ENCODE peak calls at places on chromosomes 5 and 9, in four cellular contexts. A, N, F and W are unnamed samples.

GRCh38 chr5:169429044-169429443 is 128.1 kb upstream of the SLIT3 start:
- DNase-seq in A (no peak), N (no peak), F (no peak), W (no peak)

GRCh38 chr5:129244478-129244877 is 149.9 kb downstream of the ISOC1 start:
- DNase-seq in A (no peak), N (no peak), F (no peak), W (no peak)

GRCh38 chr9:76895186-76895585 is 10.7 kb downstream of the PRUNE2 start:
- DNase-seq in A (no peak), N (no peak), F (no peak), W (no peak)

GRCh38 chr5:112366987-112367386 is 52.1 kb downstream of the EPB41L4A start:
- DNase-seq in A (peak; percentile 43), N (peak; percentile 26), F (peak; percentile 20), W (no peak)

GRCh38 chr5:93164690-93165089 is 416.3 kb downstream of the NR2F1-AS1 start:
- DNase-seq in A (no peak), N (peak; percentile 87), F (no peak), W (peak; percentile 75)

GRCh38 chr5:133440467-133441115 is 171.8 kb downstream of the FSTL4 start:
- DNase-seq in A (no peak), N (no peak), F (no peak), W (no peak)

GRCh38 chr9:93062364-93062763 is 3.9 kb downstream of the SUSD3 start:
- DNase-seq in A (no peak), N (no peak), F (no peak), W (no peak)

GRCh38 chr9:87682085-87682484 is 43.8 kb upstream of the CTSL start:
- DNase-seq in A (no peak), N (no peak), F (no peak), W (no peak)

GRCh38 chr9:83167126-83167525 is 104.2 kb upstream of the RASEF start:
- DNase-seq in A (no peak), N (no peak), F (no peak), W (no peak)

GRCh38 chr9:130453487-130453886 is 8.7 kb downstream of the ASS1 start:
- DNase-seq in A (peak; percentile 50), N (no peak), F (peak; percentile 61), W (no peak)

GRCh38 chr5:126676195-126676624 is 75.5 kb downstream of the PHAX start:
- DNase-seq in A (peak; percentile 88), N (peak; percentile 60), F (peak; percentile 66), W (peak; percentile 64)

GRCh38 chr5:91307023-91307422 is 76.1 kb downstream of the ARRDC3 start:
- DNase-seq in A (no peak), N (no peak), F (no peak), W (no peak)
- TF ChIP-seq TCF7L2 in A (no peak), N (no peak), F (no peak), W (no peak)

GRCh38 chr5:125576823-125577222 is 830.4 kb upstream of the ZNF608 start:
- DNase-seq in A (no peak), N (no peak), F (no peak), W (no peak)

GRCh38 chr5:125578551-125578950 is 832.1 kb upstream of the ZNF608 start:
- DNase-seq in A (no peak), N (no peak), F (no peak), W (no peak)

DNA sequence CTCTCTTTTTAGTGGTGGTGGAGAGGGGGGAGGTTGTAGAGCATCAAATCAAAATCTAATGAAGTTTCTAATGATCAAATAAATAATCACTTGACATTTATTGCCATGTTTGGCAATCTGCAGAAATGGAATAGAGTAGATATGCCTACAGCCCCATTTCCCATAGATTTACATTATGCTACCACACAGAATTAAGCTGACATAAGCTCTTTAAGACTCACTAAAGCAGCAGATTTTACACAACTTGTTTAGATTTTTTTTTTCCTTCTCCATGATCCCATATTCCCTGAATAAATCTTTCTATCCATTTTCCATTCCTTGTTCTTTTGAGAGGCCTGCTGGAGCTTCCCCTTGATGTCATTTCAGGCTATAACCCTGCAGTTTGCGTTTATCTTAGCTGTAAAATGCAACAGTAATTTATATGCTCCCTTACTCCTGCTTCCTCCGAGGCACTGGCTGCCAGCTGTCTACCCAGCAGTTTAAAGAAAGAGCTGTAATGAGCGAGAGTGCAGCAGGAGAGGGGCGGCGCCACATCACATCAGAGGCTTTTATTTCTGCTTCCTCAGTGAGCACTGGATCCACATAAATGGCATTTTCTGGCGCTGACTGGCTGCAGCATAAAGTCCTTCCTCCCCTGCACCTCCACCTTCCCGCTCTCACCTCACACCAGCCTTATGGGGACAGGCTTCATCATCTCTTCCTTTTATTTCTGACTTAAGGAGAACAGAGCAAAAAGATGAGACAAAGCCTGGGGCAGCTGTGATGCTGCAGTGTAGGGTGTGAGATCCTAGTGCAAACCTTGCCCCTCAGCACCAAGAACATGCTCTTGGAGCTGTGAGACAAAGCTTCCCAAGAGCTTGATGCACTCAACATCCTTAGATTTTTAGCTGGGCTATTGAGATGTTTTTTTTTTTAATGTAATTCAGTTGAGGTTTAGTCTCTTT is 829.4 kb upstream of the ZNF608 start:
- DNase-seq in A (no peak), N (no peak), F (no peak), W (no peak)
- TF ChIP-seq TCF7L2 in A (no peak), N (no peak), F (no peak), W (peak; percentile 78)

GRCh38 chr5:96247097-96247675 is 185.9 kb downstream of the PCSK1 start:
- DNase-seq in A (no peak), N (no peak), F (no peak), W (no peak)
- TF ChIP-seq TCF7L2 in A (no peak), N (no peak), F (no peak), W (no peak)

DNA sequence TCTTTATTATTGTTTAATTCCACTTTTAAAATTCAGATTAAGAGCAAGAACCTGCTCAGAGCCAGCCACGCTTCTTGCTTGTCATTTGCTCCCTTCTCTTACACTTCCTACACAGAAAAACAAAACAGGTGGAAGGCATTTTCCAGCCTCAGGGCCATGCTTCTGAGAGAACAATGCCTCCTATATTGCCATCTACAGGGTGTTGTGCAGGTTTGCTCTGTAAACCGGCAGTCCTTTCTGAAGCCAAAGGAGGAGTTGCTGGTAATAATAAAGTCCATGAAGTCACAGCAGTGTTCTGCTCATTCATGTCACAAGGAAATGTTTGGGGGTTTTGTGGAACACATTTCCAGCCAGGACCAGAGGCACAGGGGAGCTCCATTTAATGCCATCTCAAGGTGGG is 16.1 kb upstream of the PRLR start:
- DNase-seq in A (no peak), N (no peak), F (peak; percentile 35), W (no peak)
- TF ChIP-seq TCF7L2 in A (no peak), N (no peak), F (no peak), W (no peak)

GRCh38 chr5:10563132-10563939 is 534 bp upstream of the ANKRD33B start:
- DNase-seq in A (peak; percentile 12), N (no peak), F (no peak), W (no peak)
- TF ChIP-seq TCF7L2 in A (no peak), N (no peak), F (no peak), W (no peak)

GRCh38 chr9:114347675-114348074 is 18.0 kb downstream of the ORM2 start:
- DNase-seq in A (no peak), N (no peak), F (no peak), W (no peak)
- TF ChIP-seq TCF7L2 in A (no peak), N (no peak), F (no peak), W (no peak)

DNA sequence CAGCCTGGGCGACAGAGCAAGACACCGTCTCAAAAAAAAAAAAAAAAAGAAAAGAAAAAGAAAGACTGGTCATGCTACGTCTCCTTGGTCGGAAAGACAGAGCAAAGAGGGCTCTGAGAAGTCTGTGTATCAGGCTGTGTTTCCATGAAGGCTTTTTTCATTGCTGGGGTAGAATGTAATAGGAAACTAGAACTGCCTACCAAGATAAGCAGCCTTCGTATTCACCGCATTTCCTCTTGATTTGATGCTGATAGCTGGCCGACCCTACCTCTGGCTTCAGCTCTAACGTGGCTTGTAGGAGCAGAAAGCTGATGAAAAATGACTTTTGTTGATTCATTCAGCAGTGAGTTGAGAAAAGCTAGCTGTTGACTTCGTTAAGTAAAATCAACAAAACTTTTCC is 17.4 kb downstream of the SLC1A3 start:
- DNase-seq in A (no peak), N (no peak), F (no peak), W (no peak)
- TF ChIP-seq TCF7L2 in A (no peak), N (no peak), F (no peak), W (no peak)

DNA sequence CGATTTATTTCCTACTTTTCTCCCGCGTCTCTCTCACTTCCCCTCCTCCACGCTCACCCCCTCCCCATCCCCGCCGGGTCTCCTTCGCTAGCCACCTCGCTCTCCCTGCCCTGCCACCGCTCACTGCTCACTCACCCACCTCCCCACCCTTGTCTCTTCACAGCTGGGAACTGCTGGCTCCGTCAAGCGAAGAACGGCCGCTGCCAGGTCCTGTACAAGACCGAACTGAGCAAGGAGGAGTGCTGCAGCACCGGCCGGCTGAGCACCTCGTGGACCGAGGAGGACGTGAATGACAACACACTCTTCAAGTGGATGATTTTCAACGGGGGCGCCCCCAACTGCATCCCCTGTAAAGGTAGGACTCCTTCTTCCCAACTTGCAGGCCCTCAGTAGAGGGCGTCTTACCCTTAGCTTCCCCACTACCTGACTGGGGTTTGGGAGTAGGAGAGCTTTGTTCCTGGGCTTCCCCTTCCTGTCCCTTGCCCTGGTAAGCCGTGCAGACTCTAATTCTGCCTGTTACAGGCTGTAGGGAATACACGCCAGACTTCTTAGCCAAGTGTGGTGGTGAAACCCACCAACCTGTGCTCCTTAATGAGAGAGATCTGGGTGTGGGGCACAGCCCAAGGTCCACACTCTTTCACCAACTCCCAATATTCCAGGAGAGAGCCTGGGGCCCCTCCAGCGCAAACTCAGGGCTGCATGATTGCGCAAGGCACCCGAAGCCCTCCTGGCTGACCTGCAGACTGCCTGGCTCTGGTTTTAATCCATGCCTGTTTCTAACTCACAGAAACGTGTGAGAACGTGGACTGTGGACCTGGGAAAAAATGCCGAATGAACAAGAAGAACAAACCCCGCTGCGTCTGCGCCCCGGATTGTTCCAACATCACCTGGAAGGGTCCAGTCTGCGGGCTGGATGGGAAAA is 2.5 kb downstream of the FST start:
- DNase-seq in A (peak; percentile 29), N (no peak), F (peak; percentile 89), W (no peak)
- TF ChIP-seq TCF7L2 in A (no peak), N (no peak), F (no peak), W (no peak)